ENCODE peak calls at places on chromosomes 5 and 9, in seven cellular contexts. One of them, this sample, is unnamed.
A peak's percentile ranks its signal among the peaks of the same experiment; 100 is the strongest.

GRCh38 chr5:149113669-149114068 is 27.6 kb upstream of the ABLIM3 start:
- DNase-seq in stomach: no peak
- DNase-seq in upper lobe of left lung: no peak
- DNase-seq in ovary: no peak
- DNase-seq in HepG2: no peak
- DNase-seq in transverse colon: no peak
- DNase-seq in sigmoid colon: no peak
- DNase-seq in this sample: no peak

GRCh38 chr5:43315262-43315661 is 2.0 kb upstream of the HMGCS1 start:
- DNase-seq in stomach: no peak
- DNase-seq in upper lobe of left lung: no peak
- DNase-seq in ovary: no peak
- DNase-seq in HepG2: no peak
- DNase-seq in transverse colon: no peak
- DNase-seq in sigmoid colon: no peak
- DNase-seq in this sample: no peak

GRCh38 chr9:130989391-130989790 is 19.6 kb upstream of the LAMC3 start:
- DNase-seq in stomach: no peak
- DNase-seq in upper lobe of left lung: no peak
- DNase-seq in ovary: no peak
- DNase-seq in HepG2: no peak
- DNase-seq in transverse colon: no peak
- DNase-seq in sigmoid colon: no peak
- DNase-seq in this sample: no peak

GRCh38 chr5:19001054-19001453 is 986.9 kb downstream of the CDH18 start:
- DNase-seq in stomach: no peak
- DNase-seq in upper lobe of left lung: no peak
- DNase-seq in ovary: no peak
- DNase-seq in HepG2: no peak
- DNase-seq in transverse colon: no peak
- DNase-seq in sigmoid colon: no peak
- DNase-seq in this sample: no peak

GRCh38 chr5:78377056-78377717 is 16.8 kb downstream of the SCAMP1 start:
- DNase-seq in stomach: no peak
- DNase-seq in upper lobe of left lung: no peak
- DNase-seq in ovary: no peak
- DNase-seq in HepG2: no peak
- DNase-seq in transverse colon: no peak
- DNase-seq in sigmoid colon: no peak
- DNase-seq in this sample: peak; percentile 27

GRCh38 chr9:36623280-36623679 is 50.6 kb downstream of the MELK start:
- DNase-seq in stomach: no peak
- DNase-seq in upper lobe of left lung: no peak
- DNase-seq in ovary: no peak
- DNase-seq in HepG2: no peak
- DNase-seq in transverse colon: no peak
- DNase-seq in sigmoid colon: no peak
- DNase-seq in this sample: no peak

GRCh38 chr9:114247086-114247485 is 75.8 kb upstream of the ORM1 start:
- DNase-seq in stomach: no peak
- DNase-seq in upper lobe of left lung: no peak
- DNase-seq in ovary: no peak
- DNase-seq in HepG2: no peak
- DNase-seq in transverse colon: no peak
- DNase-seq in sigmoid colon: no peak
- DNase-seq in this sample: no peak

GRCh38 chr9:20611751-20612287 is 10.5 kb downstream of the MLLT3 start:
- DNase-seq in stomach: no peak
- DNase-seq in upper lobe of left lung: no peak
- DNase-seq in ovary: no peak
- DNase-seq in HepG2: peak; percentile 64
- DNase-seq in transverse colon: no peak
- DNase-seq in sigmoid colon: no peak
- DNase-seq in this sample: no peak

GRCh38 chr9:738209-738915 is 103.1 kb upstream of the DMRT1 start:
- DNase-seq in stomach: no peak
- DNase-seq in upper lobe of left lung: peak; percentile 80
- DNase-seq in ovary: no peak
- DNase-seq in HepG2: no peak
- DNase-seq in transverse colon: peak; percentile 41
- DNase-seq in sigmoid colon: peak; percentile 93
- DNase-seq in this sample: no peak

GRCh38 chr5:147098233-147098790 is 136.5 kb upstream of the STK32A start:
- DNase-seq in stomach: no peak
- DNase-seq in upper lobe of left lung: no peak
- DNase-seq in ovary: no peak
- DNase-seq in HepG2: peak; percentile 33
- DNase-seq in transverse colon: peak; percentile 22
- DNase-seq in sigmoid colon: no peak
- DNase-seq in this sample: no peak

GRCh38 chr5:165296401-165297130 is 1791.1 kb downstream of the MAT2B start:
- DNase-seq in stomach: no peak
- DNase-seq in upper lobe of left lung: no peak
- DNase-seq in ovary: no peak
- DNase-seq in HepG2: no peak
- DNase-seq in transverse colon: no peak
- DNase-seq in sigmoid colon: no peak
- DNase-seq in this sample: no peak

GRCh38 chr9:81719972-81720371 is 30.6 kb upstream of the TLE1 start:
- DNase-seq in stomach: no peak
- DNase-seq in upper lobe of left lung: no peak
- DNase-seq in ovary: no peak
- DNase-seq in HepG2: peak; percentile 25
- DNase-seq in transverse colon: no peak
- DNase-seq in sigmoid colon: no peak
- DNase-seq in this sample: no peak

GRCh38 chr9:134854541-134854981 is 26.0 kb upstream of the FCN2 start:
- DNase-seq in stomach: no peak
- DNase-seq in upper lobe of left lung: peak; percentile 15
- DNase-seq in ovary: peak; percentile 8
- DNase-seq in HepG2: no peak
- DNase-seq in transverse colon: no peak
- DNase-seq in sigmoid colon: no peak
- DNase-seq in this sample: no peak

GRCh38 chr9:135302329-135303279 is 177.0 kb upstream of the PPP1R26 start:
- DNase-seq in stomach: no peak
- DNase-seq in upper lobe of left lung: no peak
- DNase-seq in ovary: no peak
- DNase-seq in HepG2: no peak
- DNase-seq in transverse colon: no peak
- DNase-seq in sigmoid colon: no peak
- DNase-seq in this sample: no peak

GRCh38 chr5:174623438-174624019 is 100.9 kb upstream of the MSX2 start:
- DNase-seq in stomach: no peak
- DNase-seq in upper lobe of left lung: no peak
- DNase-seq in ovary: no peak
- DNase-seq in HepG2: no peak
- DNase-seq in transverse colon: no peak
- DNase-seq in sigmoid colon: no peak
- DNase-seq in this sample: no peak

GRCh38 chr5:86879086-86879485 is 261.3 kb downstream of the COX7C start:
- DNase-seq in stomach: no peak
- DNase-seq in upper lobe of left lung: no peak
- DNase-seq in ovary: no peak
- DNase-seq in HepG2: no peak
- DNase-seq in transverse colon: no peak
- DNase-seq in sigmoid colon: no peak
- DNase-seq in this sample: no peak

GRCh38 chr9:133761641-133762248 is 23.6 kb upstream of the SARDH start:
- DNase-seq in stomach: peak; percentile 15
- DNase-seq in upper lobe of left lung: no peak
- DNase-seq in ovary: no peak
- DNase-seq in HepG2: no peak
- DNase-seq in transverse colon: no peak
- DNase-seq in sigmoid colon: peak; percentile 56
- DNase-seq in this sample: no peak

GRCh38 chr5:9698125-9698848 is 68.1 kb upstream of the TAS2R1 start:
- DNase-seq in stomach: no peak
- DNase-seq in upper lobe of left lung: no peak
- DNase-seq in ovary: no peak
- DNase-seq in HepG2: no peak
- DNase-seq in transverse colon: no peak
- DNase-seq in sigmoid colon: no peak
- DNase-seq in this sample: no peak

GRCh38 chr5:180862645-180863044 is 1.6 kb upstream of the ZFP62 start:
- DNase-seq in stomach: no peak
- DNase-seq in upper lobe of left lung: no peak
- DNase-seq in ovary: no peak
- DNase-seq in HepG2: no peak
- DNase-seq in transverse colon: no peak
- DNase-seq in sigmoid colon: no peak
- DNase-seq in this sample: no peak

GRCh38 chr9:138009016-138009415 is 131.4 kb downstream of the CACNA1B start:
- DNase-seq in stomach: no peak
- DNase-seq in upper lobe of left lung: no peak
- DNase-seq in ovary: no peak
- DNase-seq in HepG2: no peak
- DNase-seq in transverse colon: no peak
- DNase-seq in sigmoid colon: no peak
- DNase-seq in this sample: no peak

DNA sequence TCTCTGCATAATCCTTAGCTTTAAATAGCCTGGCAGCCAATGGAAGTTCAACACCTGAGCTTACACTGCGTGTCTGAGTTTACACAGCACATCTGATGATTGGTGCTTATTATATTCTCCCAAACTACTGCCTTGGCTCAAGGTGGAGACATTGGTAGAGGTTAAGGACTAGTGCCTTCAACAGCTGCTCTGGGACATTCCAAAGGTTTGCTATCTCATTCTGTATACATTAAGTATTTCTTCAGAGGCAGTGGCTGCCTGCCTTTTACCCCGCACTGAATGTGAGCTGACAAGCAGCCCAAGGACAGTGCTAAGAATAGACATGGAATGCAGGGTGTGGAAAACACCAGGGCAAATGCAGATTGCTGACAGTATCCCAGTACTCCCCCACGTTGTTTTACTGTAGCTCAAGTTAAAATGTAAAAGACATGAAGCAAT is 1.6 kb downstream of the HSPB3 start:
- DNase-seq in stomach: peak; percentile 37
- DNase-seq in upper lobe of left lung: no peak
- DNase-seq in ovary: peak; percentile 17
- DNase-seq in HepG2: peak; percentile 6
- DNase-seq in transverse colon: peak; percentile 10
- DNase-seq in sigmoid colon: no peak
- DNase-seq in this sample: no peak
- H3K4me3 ChIP-seq in stomach: no peak overlapping the region
- H3K4me3 ChIP-seq in upper lobe of left lung: no peak overlapping the region
- H3K4me3 ChIP-seq in ovary: no peak overlapping the region
- H3K4me3 ChIP-seq in HepG2: no peak overlapping the region
- H3K4me3 ChIP-seq in transverse colon: no peak overlapping the region
- H3K4me3 ChIP-seq in sigmoid colon: peak overlapping the region; percentile 36
- H3K4me3 ChIP-seq in this sample: no peak overlapping the region

DNA sequence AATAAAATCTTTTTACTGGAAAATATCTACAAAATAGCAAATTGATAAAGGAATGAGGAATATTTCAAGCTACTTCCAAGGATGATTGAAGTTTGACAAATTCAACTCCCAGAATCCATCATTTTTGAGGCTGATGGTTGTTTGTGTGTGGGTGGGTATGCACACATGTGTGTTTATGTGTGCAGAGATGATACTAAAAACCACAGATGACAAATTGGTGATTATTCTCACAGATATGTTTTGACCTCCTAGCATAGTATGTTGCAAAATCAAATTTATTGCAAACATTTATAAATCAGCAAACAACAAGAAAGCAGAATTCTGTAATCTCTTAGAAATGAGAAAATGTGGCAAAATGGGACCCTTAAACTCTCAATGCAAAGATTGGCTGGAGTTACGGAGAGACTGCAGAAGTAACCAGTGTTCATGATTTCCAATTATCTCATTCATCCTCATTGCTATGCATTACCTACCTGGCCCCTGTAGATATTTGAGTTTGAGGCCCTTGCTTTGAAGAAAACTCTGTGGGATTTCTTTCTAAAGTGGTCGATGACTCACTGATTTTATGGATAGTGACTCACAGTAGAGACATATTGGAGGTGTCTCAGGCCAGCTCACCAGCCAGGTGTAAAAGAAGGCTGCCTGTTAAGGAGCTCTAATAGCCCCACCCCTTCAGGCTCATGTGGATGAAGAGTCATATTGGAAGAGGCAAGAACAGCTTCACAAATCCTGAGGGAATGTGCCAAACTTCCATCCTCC is 44.6 kb upstream of the TMC1 start:
- DNase-seq in stomach: peak; percentile 34
- DNase-seq in upper lobe of left lung: peak; percentile 52
- DNase-seq in ovary: no peak
- DNase-seq in HepG2: peak; percentile 63
- DNase-seq in transverse colon: peak; percentile 40
- DNase-seq in sigmoid colon: no peak
- DNase-seq in this sample: no peak
- TF ChIP-seq EP300 in stomach: no peak
- TF ChIP-seq EP300 in upper lobe of left lung: no peak
- TF ChIP-seq EP300 in ovary: no peak
- TF ChIP-seq EP300 in HepG2: no peak
- TF ChIP-seq EP300 in transverse colon: no peak
- TF ChIP-seq EP300 in sigmoid colon: no peak
- TF ChIP-seq EP300 in this sample: no peak

GRCh38 chr9:115694014-115694413 is 459.6 kb upstream of the PAPPA start:
- DNase-seq in stomach: no peak
- DNase-seq in upper lobe of left lung: no peak
- DNase-seq in ovary: no peak
- DNase-seq in HepG2: peak; percentile 11
- DNase-seq in transverse colon: peak; percentile 8
- DNase-seq in sigmoid colon: no peak
- DNase-seq in this sample: no peak
- TF ChIP-seq CTCF in stomach: no peak
- TF ChIP-seq CTCF in upper lobe of left lung: no peak
- TF ChIP-seq CTCF in ovary: no peak
- TF ChIP-seq CTCF in HepG2: peak; percentile 42
- TF ChIP-seq CTCF in transverse colon: no peak
- TF ChIP-seq CTCF in sigmoid colon: no peak
- TF ChIP-seq CTCF in this sample: peak; percentile 20

DNA sequence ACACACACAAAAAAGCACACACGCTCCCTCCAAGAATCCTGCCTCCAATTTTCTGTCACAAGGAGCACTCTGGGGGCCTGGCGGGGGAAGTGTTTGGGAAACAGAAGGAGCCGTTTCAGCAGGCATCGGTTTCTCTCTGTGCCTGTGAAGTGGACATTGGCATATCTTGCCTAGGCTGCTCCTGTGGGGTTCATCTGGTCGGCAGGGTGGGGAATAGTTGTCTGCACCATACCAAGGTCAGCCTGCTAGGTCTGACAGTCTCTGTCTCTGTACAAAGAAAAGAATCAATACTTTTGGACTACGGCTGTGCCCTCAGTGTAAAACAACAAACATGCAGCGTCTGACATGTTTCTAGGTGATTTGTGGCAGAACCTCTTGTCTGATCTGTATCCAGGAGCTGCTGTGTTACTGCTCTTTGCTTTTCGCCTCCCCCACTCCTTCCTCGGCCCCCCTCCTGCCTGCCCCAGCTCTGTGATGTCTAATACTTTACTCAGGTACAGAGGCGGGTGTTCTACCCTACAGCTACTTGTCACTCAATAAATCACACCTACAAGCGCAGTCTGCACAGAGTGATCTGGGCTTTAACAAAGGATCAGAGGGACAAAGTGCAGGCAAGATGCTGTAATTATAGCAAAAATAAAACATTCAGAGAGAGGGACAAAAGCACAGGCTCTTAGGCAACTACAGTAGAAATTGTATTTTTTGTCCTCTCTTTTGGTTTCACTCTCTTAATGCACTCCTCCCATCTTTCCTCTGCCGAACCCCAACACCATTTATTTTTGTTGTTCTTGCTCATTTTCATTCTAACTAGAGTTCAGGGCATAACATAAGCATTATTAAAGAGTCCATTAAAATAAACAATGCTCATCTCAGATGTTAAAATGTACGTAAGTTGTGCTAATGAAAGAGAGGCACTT is 216.7 kb downstream of the BNC2 start:
- DNase-seq in stomach: no peak
- DNase-seq in upper lobe of left lung: no peak
- DNase-seq in ovary: no peak
- DNase-seq in HepG2: peak; percentile 42
- DNase-seq in transverse colon: peak; percentile 12
- DNase-seq in sigmoid colon: peak; percentile 76
- DNase-seq in this sample: peak; percentile 38
- H3K4me3 ChIP-seq in stomach: peak overlapping the region; percentile 28
- H3K4me3 ChIP-seq in upper lobe of left lung: no peak overlapping the region
- H3K4me3 ChIP-seq in ovary: peak overlapping the region; percentile 27
- H3K4me3 ChIP-seq in HepG2: no peak overlapping the region
- H3K4me3 ChIP-seq in transverse colon: no peak overlapping the region
- H3K4me3 ChIP-seq in sigmoid colon: peak overlapping the region; percentile 37
- H3K4me3 ChIP-seq in this sample: peak overlapping the region; percentile 16